ENCODE peak calls at places on chromosomes 12 and 14, in eight cellular contexts. F is IMR-90, M is PC-3, C is tibial nerve, Y is uterus, U is cardiac muscle cell, T is Peyer's patch, L is cardiac fibroblast. X is an unnamed sample.

GRCh38 chr12:84506317-84506716 is 406.3 kb downstream of the SLC6A15 start:
- DNase-seq in F (no peak), M (no peak), C (no peak), Y (no peak), U (no peak), T (no peak), L (no peak), X (no peak)

GRCh38 chr14:102540310-102541028 is 30.9 kb upstream of the ANKRD9 start:
- DNase-seq in F (peak; percentile 4), M (no peak), C (no peak), Y (no peak), U (no peak), T (no peak), L (peak; percentile 42), X (no peak)

GRCh38 chr12:77102123-77102522 is 36.8 kb upstream of the E2F7 start:
- DNase-seq in F (no peak), M (no peak), C (no peak), Y (no peak), U (no peak), T (no peak), L (no peak), X (no peak)

GRCh38 chr12:32522322-32523221 is 123.2 kb downstream of the FGD4 start:
- DNase-seq in F (no peak), M (no peak), C (no peak), Y (no peak), U (no peak), T (no peak), L (peak; percentile 55), X (no peak)

GRCh38 chr12:13258212-13258611 is 61.7 kb downstream of the EMP1 start:
- DNase-seq in F (no peak), M (no peak), C (no peak), Y (no peak), U (no peak), T (no peak), L (no peak), X (no peak)

GRCh38 chr12:68886636-68887572 is 46.1 kb downstream of the CPM start:
- DNase-seq in F (no peak), M (no peak), C (no peak), Y (no peak), U (no peak), T (no peak), L (no peak), X (no peak)

GRCh38 chr14:106843951-106844483 is 1317.6 kb downstream of the TMEM121 start:
- DNase-seq in F (no peak), M (peak; percentile 57), C (no peak), Y (no peak), U (no peak), T (peak; percentile 61), L (peak; percentile 40), X (no peak)

GRCh38 chr14:89444044-89444443 is 27.0 kb upstream of the FOXN3 start:
- DNase-seq in F (no peak), M (no peak), C (no peak), Y (no peak), U (no peak), T (peak; percentile 55), L (peak; percentile 48), X (no peak)

GRCh38 chr12:30999723-31000122 is 73.2 kb downstream of the TSPAN11 start:
- DNase-seq in F (no peak), M (no peak), C (no peak), Y (no peak), U (no peak), T (no peak), L (no peak), X (no peak)

GRCh38 chr12:46572644-46573630 is 200.4 kb upstream of the SLC38A2 start:
- DNase-seq in F (no peak), M (no peak), C (no peak), Y (no peak), U (no peak), T (no peak), L (peak; percentile 28), X (no peak)

GRCh38 chr14:101707285-101707842 is 54.1 kb upstream of the PPP2R5C start:
- DNase-seq in F (peak; percentile 81), M (peak; percentile 89), C (no peak), Y (peak; percentile 60), U (peak; percentile 85), T (peak; percentile 39), L (peak; percentile 90), X (peak; percentile 77)

GRCh38 chr12:17976202-17976601 is 113.8 kb downstream of the RERGL start:
- DNase-seq in F (no peak), M (peak; percentile 50), C (no peak), Y (no peak), U (peak; percentile 31), T (no peak), L (peak; percentile 38), X (no peak)

GRCh38 chr12:29073631-29074239 is 75.3 kb upstream of the FAR2 start:
- DNase-seq in F (peak; percentile 49), M (peak; percentile 92), C (no peak), Y (no peak), U (peak; percentile 66), T (no peak), L (peak; percentile 76), X (no peak)

GRCh38 chr14:64387232-64387737 is 868 bp upstream of the MTHFD1 start:
- DNase-seq in F (peak; percentile 19), M (peak; percentile 27), C (no peak), Y (no peak), U (no peak), T (no peak), L (peak; percentile 46), X (no peak)

GRCh38 chr14:72692678-72693077 is 201.2 kb downstream of the DPF3 start:
- DNase-seq in F (no peak), M (no peak), C (no peak), Y (no peak), U (peak; percentile 82), T (no peak), L (no peak), X (peak; percentile 25)

GRCh38 chr14:27145170-27145569 is 547.3 kb upstream of the NOVA1 start:
- DNase-seq in F (no peak), M (no peak), C (no peak), Y (no peak), U (no peak), T (no peak), L (no peak), X (no peak)

GRCh38 chr12:92058664-92059063 is 87.0 kb downstream of the BTG1 start:
- DNase-seq in F (no peak), M (no peak), C (no peak), Y (no peak), U (no peak), T (no peak), L (no peak), X (no peak)

GRCh38 chr12:92062539-92063493 is 82.8 kb downstream of the BTG1 start:
- DNase-seq in F (no peak), M (no peak), C (no peak), Y (no peak), U (no peak), T (no peak), L (no peak), X (no peak)

GRCh38 chr12:92063641-92064040 is 82.0 kb downstream of the BTG1 start:
- DNase-seq in F (peak; percentile 81), M (peak; percentile 44), C (no peak), Y (no peak), U (no peak), T (no peak), L (peak; percentile 58), X (no peak)

GRCh38 chr12:92059976-92060375 is 85.7 kb downstream of the BTG1 start:
- DNase-seq in F (peak; percentile 82), M (peak; percentile 59), C (no peak), Y (no peak), U (no peak), T (no peak), L (peak; percentile 89), X (no peak)

DNA sequence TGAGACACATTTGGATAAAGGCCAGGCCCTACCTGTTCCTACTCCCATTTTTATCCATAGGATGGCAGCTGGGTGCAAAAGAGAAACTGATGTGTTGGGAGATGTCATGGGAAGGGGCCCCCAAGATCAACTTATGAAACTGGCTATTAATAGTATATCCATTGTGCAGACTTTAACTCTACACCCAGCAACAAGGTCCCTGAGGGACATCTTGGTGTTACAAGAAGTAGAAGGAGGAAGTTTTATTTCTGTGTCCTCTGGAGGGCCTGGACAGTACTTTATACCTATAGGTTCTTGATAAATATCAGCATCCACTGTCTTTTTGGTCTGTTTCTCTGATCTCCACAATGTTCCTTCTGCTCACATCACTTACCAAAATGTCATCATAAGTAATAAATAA is 84.6 kb downstream of the BTG1 start:
- DNase-seq in F (no peak), M (no peak), C (no peak), Y (no peak), U (no peak), T (no peak), L (no peak), X (no peak)
- H3K4me3 ChIP-seq in F (no peak overlapping the region), M (no peak overlapping the region), C (no peak overlapping the region), Y (no peak overlapping the region), U (no peak overlapping the region), T (no peak overlapping the region), L (no peak overlapping the region), X (no peak overlapping the region)

DNA sequence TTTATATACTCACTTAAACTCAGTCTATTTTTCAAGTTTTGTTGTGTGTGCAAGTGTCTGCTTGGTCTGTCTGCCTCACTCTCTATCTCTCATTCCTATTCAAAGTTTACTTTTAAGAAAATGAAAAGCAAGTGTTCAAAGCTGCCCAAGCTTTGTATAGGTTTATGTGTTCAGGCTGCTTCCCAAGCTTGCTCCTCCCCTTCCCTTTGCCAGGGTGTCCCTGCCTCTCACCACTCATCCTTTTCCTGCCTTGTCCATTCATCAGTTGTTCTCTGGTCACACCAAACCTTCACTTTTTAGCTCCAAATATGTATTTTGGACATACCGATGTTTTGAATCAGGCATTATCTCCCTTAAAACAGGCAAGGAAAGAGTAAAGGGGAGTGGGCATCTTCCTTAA is 41.3 kb downstream of the STK38L start:
- DNase-seq in F (peak; percentile 23), M (no peak), C (no peak), Y (no peak), U (no peak), T (no peak), L (peak; percentile 72), X (no peak)
- H3K4me3 ChIP-seq in F (no peak overlapping the region), M (no peak overlapping the region), C (no peak overlapping the region), Y (no peak overlapping the region), U (no peak overlapping the region), T (no peak overlapping the region), L (no peak overlapping the region), X (no peak overlapping the region)

GRCh38 chr14:100158566-100159106 is 809 bp downstream of the DEGS2 start:
- DNase-seq in F (no peak), M (no peak), C (no peak), Y (no peak), U (no peak), T (peak; percentile 39), L (no peak), X (no peak)
- H3K4me3 ChIP-seq in F (no peak overlapping the region), M (peak overlapping the region; percentile 71), C (no peak overlapping the region), Y (peak overlapping the region; percentile 17), U (no peak overlapping the region), T (peak overlapping the region; percentile 77), L (no peak overlapping the region), X (peak overlapping the region; percentile 44)

DNA sequence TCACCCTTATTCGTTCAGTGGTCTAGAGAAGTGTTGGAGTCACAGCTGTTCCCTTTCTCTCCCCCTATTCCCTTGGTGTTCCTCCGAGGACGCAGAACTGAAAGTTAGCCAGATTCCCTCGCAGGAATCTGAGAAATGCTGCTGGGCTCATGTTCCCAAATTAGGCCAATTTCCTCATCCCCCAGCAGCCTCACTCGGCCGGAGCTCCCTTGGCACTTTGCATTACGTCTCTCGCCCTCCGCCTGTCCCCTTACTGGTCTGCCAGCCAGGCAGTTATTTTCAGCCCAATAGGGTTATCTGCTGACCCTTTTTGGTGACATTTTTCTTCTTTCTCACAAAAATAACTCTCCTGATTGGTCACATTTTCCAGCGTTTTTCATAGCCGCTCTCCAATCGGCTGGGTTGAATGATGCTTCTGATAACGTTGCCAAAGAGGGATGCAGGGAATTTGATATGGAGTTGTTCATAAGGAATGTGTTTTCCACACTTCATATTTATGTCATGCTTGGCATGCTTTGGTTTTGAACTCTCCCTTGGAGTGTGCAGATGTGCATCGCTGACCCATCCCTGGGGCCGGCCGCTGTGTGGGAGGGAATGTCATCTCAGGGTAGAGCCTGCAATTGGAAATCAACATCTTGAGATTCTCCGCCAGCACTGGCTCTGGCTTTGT is 9.9 kb downstream of the IFT43 start:
- DNase-seq in F (peak; percentile 95), M (no peak), C (peak; percentile 32), Y (peak; percentile 81), U (no peak), T (no peak), L (peak; percentile 48), X (no peak)
- H3K4me3 ChIP-seq in F (peak overlapping the region; percentile 3), M (no peak overlapping the region), C (no peak overlapping the region), Y (peak overlapping the region; percentile 17), U (no peak overlapping the region), T (no peak overlapping the region), L (no peak overlapping the region), X (no peak overlapping the region)